ENCODE peak calls at places on chromosomes 4 and X, in ten cellular contexts. One of them, this sample, is unnamed.
A peak's percentile ranks its signal among the peaks of the same experiment; 100 is the strongest.

GRCh38 chrX:147853701-147854100 is 58.0 kb upstream of the FMR1 start:
- DNase-seq in A172: no peak
- DNase-seq in breast epithelium: no peak
- DNase-seq in esophagus muscularis mucosa: no peak
- DNase-seq in CD4-positive, alpha-beta memory T cell: no peak
- DNase-seq in psoas muscle: no peak
- DNase-seq in RPMI8226: no peak
- DNase-seq in AG08396: no peak
- DNase-seq in CD4-positive, alpha-beta T cell: no peak
- DNase-seq in stimulated activated CD8-positive, alpha-beta memory T cell treated with anti-CD3 and anti-CD28 coated beads, Interleukin-4, amount 100 ng/mL, for 4 hours: no peak
- DNase-seq in this sample: no peak

GRCh38 chr4:139014391-139015268 is 951 bp upstream of the NOCT start:
- DNase-seq in stimulated activated CD8-positive, alpha-beta memory T cell treated with anti-CD3 and anti-CD28 coated beads, Interleukin-4, amount 100 ng/mL, for 4 hours: no peak
- DNase-seq in breast epithelium: no peak
- DNase-seq in psoas muscle: no peak
- DNase-seq in CD4-positive, alpha-beta memory T cell: no peak
- DNase-seq in CD4-positive, alpha-beta T cell: no peak
- DNase-seq in RPMI8226: peak; percentile 22
- DNase-seq in A172: peak; percentile 97
- DNase-seq in AG08396: peak; percentile 84
- DNase-seq in esophagus muscularis mucosa: no peak
- DNase-seq in this sample: peak; percentile 94

GRCh38 chrX:41759817-41760216 is 35.8 kb downstream of the GPR82 start:
- DNase-seq in AG08396: peak; percentile 10
- DNase-seq in RPMI8226: peak; percentile 20
- DNase-seq in CD4-positive, alpha-beta memory T cell: no peak
- DNase-seq in CD4-positive, alpha-beta T cell: no peak
- DNase-seq in esophagus muscularis mucosa: no peak
- DNase-seq in psoas muscle: no peak
- DNase-seq in stimulated activated CD8-positive, alpha-beta memory T cell treated with anti-CD3 and anti-CD28 coated beads, Interleukin-4, amount 100 ng/mL, for 4 hours: no peak
- DNase-seq in breast epithelium: no peak
- DNase-seq in A172: no peak
- DNase-seq in this sample: no peak

GRCh38 chr4:124459922-124460301 is 252.6 kb downstream of the ANKRD50 start:
- DNase-seq in esophagus muscularis mucosa: no peak
- DNase-seq in psoas muscle: no peak
- DNase-seq in breast epithelium: no peak
- DNase-seq in stimulated activated CD8-positive, alpha-beta memory T cell treated with anti-CD3 and anti-CD28 coated beads, Interleukin-4, amount 100 ng/mL, for 4 hours: no peak
- DNase-seq in CD4-positive, alpha-beta memory T cell: no peak
- DNase-seq in AG08396: no peak
- DNase-seq in CD4-positive, alpha-beta T cell: no peak
- DNase-seq in A172: no peak
- DNase-seq in RPMI8226: no peak
- DNase-seq in this sample: peak; percentile 17

GRCh38 chrX:137236837-137237236 is 203.0 kb upstream of the GPR101 start:
- DNase-seq in RPMI8226: no peak
- DNase-seq in A172: no peak
- DNase-seq in CD4-positive, alpha-beta memory T cell: no peak
- DNase-seq in psoas muscle: no peak
- DNase-seq in stimulated activated CD8-positive, alpha-beta memory T cell treated with anti-CD3 and anti-CD28 coated beads, Interleukin-4, amount 100 ng/mL, for 4 hours: no peak
- DNase-seq in breast epithelium: no peak
- DNase-seq in AG08396: no peak
- DNase-seq in esophagus muscularis mucosa: no peak
- DNase-seq in CD4-positive, alpha-beta T cell: no peak
- DNase-seq in this sample: no peak

GRCh38 chrX:104047171-104047570 is 7.4 kb downstream of the H2BW2 start:
- DNase-seq in psoas muscle: no peak
- DNase-seq in CD4-positive, alpha-beta memory T cell: no peak
- DNase-seq in RPMI8226: no peak
- DNase-seq in A172: no peak
- DNase-seq in breast epithelium: no peak
- DNase-seq in CD4-positive, alpha-beta T cell: no peak
- DNase-seq in esophagus muscularis mucosa: no peak
- DNase-seq in AG08396: no peak
- DNase-seq in stimulated activated CD8-positive, alpha-beta memory T cell treated with anti-CD3 and anti-CD28 coated beads, Interleukin-4, amount 100 ng/mL, for 4 hours: no peak
- DNase-seq in this sample: no peak

GRCh38 chr4:25710637-25711036 is 55.0 kb downstream of the SLC34A2 start:
- DNase-seq in RPMI8226: no peak
- DNase-seq in stimulated activated CD8-positive, alpha-beta memory T cell treated with anti-CD3 and anti-CD28 coated beads, Interleukin-4, amount 100 ng/mL, for 4 hours: no peak
- DNase-seq in CD4-positive, alpha-beta memory T cell: no peak
- DNase-seq in A172: no peak
- DNase-seq in CD4-positive, alpha-beta T cell: no peak
- DNase-seq in psoas muscle: no peak
- DNase-seq in AG08396: no peak
- DNase-seq in esophagus muscularis mucosa: no peak
- DNase-seq in breast epithelium: no peak
- DNase-seq in this sample: no peak

GRCh38 chr4:15870079-15870478 is 68.5 kb downstream of the FGFBP1 start:
- DNase-seq in esophagus muscularis mucosa: peak; percentile 86
- DNase-seq in A172: no peak
- DNase-seq in stimulated activated CD8-positive, alpha-beta memory T cell treated with anti-CD3 and anti-CD28 coated beads, Interleukin-4, amount 100 ng/mL, for 4 hours: no peak
- DNase-seq in RPMI8226: no peak
- DNase-seq in AG08396: no peak
- DNase-seq in CD4-positive, alpha-beta T cell: no peak
- DNase-seq in CD4-positive, alpha-beta memory T cell: no peak
- DNase-seq in breast epithelium: no peak
- DNase-seq in psoas muscle: no peak
- DNase-seq in this sample: no peak

GRCh38 chr4:48651869-48652447 is 128.1 kb downstream of the FRYL start:
- DNase-seq in RPMI8226: no peak
- DNase-seq in esophagus muscularis mucosa: no peak
- DNase-seq in breast epithelium: no peak
- DNase-seq in A172: no peak
- DNase-seq in stimulated activated CD8-positive, alpha-beta memory T cell treated with anti-CD3 and anti-CD28 coated beads, Interleukin-4, amount 100 ng/mL, for 4 hours: no peak
- DNase-seq in CD4-positive, alpha-beta T cell: no peak
- DNase-seq in CD4-positive, alpha-beta memory T cell: no peak
- DNase-seq in psoas muscle: no peak
- DNase-seq in AG08396: no peak
- DNase-seq in this sample: peak; percentile 66

GRCh38 chr4:145735330-145735638 is 55.3 kb downstream of the C4orf51 start:
- DNase-seq in CD4-positive, alpha-beta memory T cell: no peak
- DNase-seq in breast epithelium: peak; percentile 76
- DNase-seq in stimulated activated CD8-positive, alpha-beta memory T cell treated with anti-CD3 and anti-CD28 coated beads, Interleukin-4, amount 100 ng/mL, for 4 hours: no peak
- DNase-seq in CD4-positive, alpha-beta T cell: no peak
- DNase-seq in esophagus muscularis mucosa: no peak
- DNase-seq in RPMI8226: no peak
- DNase-seq in A172: peak; percentile 94
- DNase-seq in AG08396: peak; percentile 83
- DNase-seq in psoas muscle: no peak
- DNase-seq in this sample: peak; percentile 63

GRCh38 chr4:142473218-142473959 is 372.7 kb downstream of the INPP4B start:
- DNase-seq in AG08396: no peak
- DNase-seq in A172: peak; percentile 46
- DNase-seq in CD4-positive, alpha-beta T cell: no peak
- DNase-seq in breast epithelium: no peak
- DNase-seq in stimulated activated CD8-positive, alpha-beta memory T cell treated with anti-CD3 and anti-CD28 coated beads, Interleukin-4, amount 100 ng/mL, for 4 hours: no peak
- DNase-seq in psoas muscle: peak; percentile 51
- DNase-seq in esophagus muscularis mucosa: no peak
- DNase-seq in RPMI8226: peak; percentile 53
- DNase-seq in CD4-positive, alpha-beta memory T cell: no peak
- DNase-seq in this sample: no peak

GRCh38 chrX:3216581-3216980 is 129.9 kb downstream of the MXRA5 start:
- DNase-seq in RPMI8226: no peak
- DNase-seq in esophagus muscularis mucosa: no peak
- DNase-seq in CD4-positive, alpha-beta memory T cell: no peak
- DNase-seq in CD4-positive, alpha-beta T cell: no peak
- DNase-seq in stimulated activated CD8-positive, alpha-beta memory T cell treated with anti-CD3 and anti-CD28 coated beads, Interleukin-4, amount 100 ng/mL, for 4 hours: no peak
- DNase-seq in psoas muscle: no peak
- DNase-seq in A172: no peak
- DNase-seq in AG08396: no peak
- DNase-seq in breast epithelium: no peak
- DNase-seq in this sample: no peak

GRCh38 chr4:80206541-80207171 is 9.4 kb downstream of the PRDM8 start:
- DNase-seq in A172: no peak
- DNase-seq in esophagus muscularis mucosa: no peak
- DNase-seq in stimulated activated CD8-positive, alpha-beta memory T cell treated with anti-CD3 and anti-CD28 coated beads, Interleukin-4, amount 100 ng/mL, for 4 hours: no peak
- DNase-seq in psoas muscle: peak; percentile 79
- DNase-seq in RPMI8226: no peak
- DNase-seq in AG08396: no peak
- DNase-seq in CD4-positive, alpha-beta T cell: no peak
- DNase-seq in CD4-positive, alpha-beta memory T cell: no peak
- DNase-seq in breast epithelium: no peak
- DNase-seq in this sample: no peak

GRCh38 chr4:104352211-104352610 is 142.5 kb downstream of the CXXC4 start:
- DNase-seq in psoas muscle: peak; percentile 26
- DNase-seq in stimulated activated CD8-positive, alpha-beta memory T cell treated with anti-CD3 and anti-CD28 coated beads, Interleukin-4, amount 100 ng/mL, for 4 hours: no peak
- DNase-seq in CD4-positive, alpha-beta memory T cell: no peak
- DNase-seq in esophagus muscularis mucosa: no peak
- DNase-seq in CD4-positive, alpha-beta T cell: no peak
- DNase-seq in breast epithelium: no peak
- DNase-seq in RPMI8226: no peak
- DNase-seq in AG08396: no peak
- DNase-seq in A172: no peak
- DNase-seq in this sample: no peak

GRCh38 chr4:103008875-103009729 is 10.4 kb downstream of the SLC9B1 start:
- DNase-seq in psoas muscle: no peak
- DNase-seq in breast epithelium: no peak
- DNase-seq in stimulated activated CD8-positive, alpha-beta memory T cell treated with anti-CD3 and anti-CD28 coated beads, Interleukin-4, amount 100 ng/mL, for 4 hours: no peak
- DNase-seq in CD4-positive, alpha-beta memory T cell: peak; percentile 61
- DNase-seq in RPMI8226: peak; percentile 61
- DNase-seq in AG08396: peak; percentile 29
- DNase-seq in CD4-positive, alpha-beta T cell: no peak
- DNase-seq in esophagus muscularis mucosa: no peak
- DNase-seq in A172: peak; percentile 64
- DNase-seq in this sample: peak; percentile 69

GRCh38 chr4:525660-526059 is 26.6 kb downstream of the PIGG start:
- DNase-seq in AG08396: no peak
- DNase-seq in CD4-positive, alpha-beta memory T cell: no peak
- DNase-seq in psoas muscle: no peak
- DNase-seq in CD4-positive, alpha-beta T cell: no peak
- DNase-seq in esophagus muscularis mucosa: no peak
- DNase-seq in A172: no peak
- DNase-seq in stimulated activated CD8-positive, alpha-beta memory T cell treated with anti-CD3 and anti-CD28 coated beads, Interleukin-4, amount 100 ng/mL, for 4 hours: no peak
- DNase-seq in breast epithelium: no peak
- DNase-seq in RPMI8226: no peak
- DNase-seq in this sample: no peak

GRCh38 chrX:107716045-107716684 is 59.4 kb downstream of the TSC22D3 start:
- DNase-seq in CD4-positive, alpha-beta memory T cell: peak; percentile 52
- DNase-seq in CD4-positive, alpha-beta T cell: no peak
- DNase-seq in RPMI8226: no peak
- DNase-seq in breast epithelium: no peak
- DNase-seq in psoas muscle: peak; percentile 67
- DNase-seq in stimulated activated CD8-positive, alpha-beta memory T cell treated with anti-CD3 and anti-CD28 coated beads, Interleukin-4, amount 100 ng/mL, for 4 hours: no peak
- DNase-seq in A172: no peak
- DNase-seq in esophagus muscularis mucosa: no peak
- DNase-seq in AG08396: peak; percentile 57
- DNase-seq in this sample: no peak

GRCh38 chr4:124111922-124112321 is 600.6 kb downstream of the ANKRD50 start:
- DNase-seq in RPMI8226: peak; percentile 13
- DNase-seq in breast epithelium: no peak
- DNase-seq in A172: peak; percentile 62
- DNase-seq in psoas muscle: no peak
- DNase-seq in CD4-positive, alpha-beta memory T cell: no peak
- DNase-seq in stimulated activated CD8-positive, alpha-beta memory T cell treated with anti-CD3 and anti-CD28 coated beads, Interleukin-4, amount 100 ng/mL, for 4 hours: no peak
- DNase-seq in AG08396: peak; percentile 43
- DNase-seq in CD4-positive, alpha-beta T cell: no peak
- DNase-seq in esophagus muscularis mucosa: no peak
- DNase-seq in this sample: peak; percentile 71

GRCh38 chrX:50469206-50469605 is 1.4 kb downstream of the DGKK start:
- DNase-seq in AG08396: no peak
- DNase-seq in stimulated activated CD8-positive, alpha-beta memory T cell treated with anti-CD3 and anti-CD28 coated beads, Interleukin-4, amount 100 ng/mL, for 4 hours: no peak
- DNase-seq in CD4-positive, alpha-beta T cell: no peak
- DNase-seq in A172: no peak
- DNase-seq in psoas muscle: peak; percentile 37
- DNase-seq in CD4-positive, alpha-beta memory T cell: no peak
- DNase-seq in RPMI8226: no peak
- DNase-seq in breast epithelium: no peak
- DNase-seq in esophagus muscularis mucosa: no peak
- DNase-seq in this sample: no peak

GRCh38 chrX:19085975-19086772 is 36.1 kb downstream of the ADGRG2 start:
- DNase-seq in stimulated activated CD8-positive, alpha-beta memory T cell treated with anti-CD3 and anti-CD28 coated beads, Interleukin-4, amount 100 ng/mL, for 4 hours: no peak
- DNase-seq in CD4-positive, alpha-beta memory T cell: no peak
- DNase-seq in A172: peak; percentile 37
- DNase-seq in CD4-positive, alpha-beta T cell: no peak
- DNase-seq in psoas muscle: no peak
- DNase-seq in esophagus muscularis mucosa: no peak
- DNase-seq in AG08396: no peak
- DNase-seq in RPMI8226: peak; percentile 8
- DNase-seq in breast epithelium: no peak
- DNase-seq in this sample: no peak

GRCh38 chrX:29826651-29827206 is 388.6 kb upstream of the MAGEB2 start:
- DNase-seq in RPMI8226: no peak
- DNase-seq in A172: peak; percentile 8
- DNase-seq in psoas muscle: no peak
- DNase-seq in esophagus muscularis mucosa: no peak
- DNase-seq in breast epithelium: no peak
- DNase-seq in stimulated activated CD8-positive, alpha-beta memory T cell treated with anti-CD3 and anti-CD28 coated beads, Interleukin-4, amount 100 ng/mL, for 4 hours: no peak
- DNase-seq in CD4-positive, alpha-beta T cell: no peak
- DNase-seq in AG08396: no peak
- DNase-seq in CD4-positive, alpha-beta memory T cell: no peak
- DNase-seq in this sample: no peak

GRCh38 chr4:52594961-52595360 is 64.1 kb downstream of the USP46 start:
- DNase-seq in CD4-positive, alpha-beta T cell: no peak
- DNase-seq in CD4-positive, alpha-beta memory T cell: no peak
- DNase-seq in stimulated activated CD8-positive, alpha-beta memory T cell treated with anti-CD3 and anti-CD28 coated beads, Interleukin-4, amount 100 ng/mL, for 4 hours: no peak
- DNase-seq in breast epithelium: no peak
- DNase-seq in esophagus muscularis mucosa: no peak
- DNase-seq in AG08396: no peak
- DNase-seq in A172: no peak
- DNase-seq in RPMI8226: no peak
- DNase-seq in psoas muscle: no peak
- DNase-seq in this sample: no peak

GRCh38 chr4:102959503-102959902 is 60.0 kb downstream of the SLC9B1 start:
- DNase-seq in esophagus muscularis mucosa: no peak
- DNase-seq in RPMI8226: no peak
- DNase-seq in stimulated activated CD8-positive, alpha-beta memory T cell treated with anti-CD3 and anti-CD28 coated beads, Interleukin-4, amount 100 ng/mL, for 4 hours: no peak
- DNase-seq in CD4-positive, alpha-beta memory T cell: no peak
- DNase-seq in psoas muscle: no peak
- DNase-seq in AG08396: no peak
- DNase-seq in CD4-positive, alpha-beta T cell: no peak
- DNase-seq in breast epithelium: no peak
- DNase-seq in A172: no peak
- DNase-seq in this sample: no peak

GRCh38 chr4:2330119-2331042 is 68.5 kb upstream of the MXD4 start:
- DNase-seq in psoas muscle: no peak
- DNase-seq in esophagus muscularis mucosa: peak; percentile 45
- DNase-seq in A172: peak; percentile 86
- DNase-seq in stimulated activated CD8-positive, alpha-beta memory T cell treated with anti-CD3 and anti-CD28 coated beads, Interleukin-4, amount 100 ng/mL, for 4 hours: no peak
- DNase-seq in CD4-positive, alpha-beta T cell: no peak
- DNase-seq in AG08396: peak; percentile 88
- DNase-seq in CD4-positive, alpha-beta memory T cell: no peak
- DNase-seq in breast epithelium: no peak
- DNase-seq in RPMI8226: no peak
- DNase-seq in this sample: peak; percentile 65

GRCh38 chr4:143554728-143555597 is 41.5 kb downstream of the SMARCA5 start:
- DNase-seq in esophagus muscularis mucosa: no peak
- DNase-seq in RPMI8226: no peak
- DNase-seq in CD4-positive, alpha-beta memory T cell: no peak
- DNase-seq in AG08396: no peak
- DNase-seq in psoas muscle: no peak
- DNase-seq in A172: no peak
- DNase-seq in stimulated activated CD8-positive, alpha-beta memory T cell treated with anti-CD3 and anti-CD28 coated beads, Interleukin-4, amount 100 ng/mL, for 4 hours: no peak
- DNase-seq in CD4-positive, alpha-beta T cell: no peak
- DNase-seq in breast epithelium: no peak
- DNase-seq in this sample: no peak

GRCh38 chr4:17310269-17310652 is 201.6 kb downstream of the QDPR start:
- DNase-seq in CD4-positive, alpha-beta memory T cell: no peak
- DNase-seq in psoas muscle: no peak
- DNase-seq in A172: no peak
- DNase-seq in stimulated activated CD8-positive, alpha-beta memory T cell treated with anti-CD3 and anti-CD28 coated beads, Interleukin-4, amount 100 ng/mL, for 4 hours: no peak
- DNase-seq in esophagus muscularis mucosa: no peak
- DNase-seq in CD4-positive, alpha-beta T cell: no peak
- DNase-seq in RPMI8226: no peak
- DNase-seq in AG08396: no peak
- DNase-seq in breast epithelium: no peak
- DNase-seq in this sample: peak; percentile 30

GRCh38 chrX:153645151-153645550 is 1.9 kb upstream of the DUSP9 start:
- DNase-seq in AG08396: no peak
- DNase-seq in breast epithelium: no peak
- DNase-seq in RPMI8226: no peak
- DNase-seq in CD4-positive, alpha-beta memory T cell: no peak
- DNase-seq in CD4-positive, alpha-beta T cell: no peak
- DNase-seq in psoas muscle: no peak
- DNase-seq in stimulated activated CD8-positive, alpha-beta memory T cell treated with anti-CD3 and anti-CD28 coated beads, Interleukin-4, amount 100 ng/mL, for 4 hours: no peak
- DNase-seq in A172: no peak
- DNase-seq in esophagus muscularis mucosa: no peak
- DNase-seq in this sample: no peak

This sample was measured in HFF-Myc.